ENCODE peak calls at places on chromosomes 2 and 18, in seven cellular contexts. One of them, this sample, is unnamed.

GRCh38 chr2:39050109-39050508 is 70.7 kb downstream of the SOS1 start:
- DNase-seq in NB4: no peak
- DNase-seq in GM12865: no peak
- DNase-seq in prostate gland: no peak
- DNase-seq in choroid plexus epithelial cell: peak; percentile 10
- DNase-seq in endodermal cell: no peak
- DNase-seq in tibial nerve: no peak
- DNase-seq in this sample: no peak

GRCh38 chr18:10239138-10239537 is 215.3 kb upstream of the APCDD1 start:
- DNase-seq in prostate gland: peak; percentile 19
- DNase-seq in GM12865: no peak
- DNase-seq in choroid plexus epithelial cell: peak; percentile 71
- DNase-seq in endodermal cell: no peak
- DNase-seq in tibial nerve: peak; percentile 75
- DNase-seq in NB4: no peak
- DNase-seq in this sample: no peak

GRCh38 chr2:134693359-134694330 is 25.2 kb downstream of the TMEM163 start:
- DNase-seq in NB4: no peak
- DNase-seq in prostate gland: no peak
- DNase-seq in tibial nerve: no peak
- DNase-seq in choroid plexus epithelial cell: no peak
- DNase-seq in endodermal cell: no peak
- DNase-seq in GM12865: no peak
- DNase-seq in this sample: no peak

GRCh38 chr2:223970343-223971128 is 13.3 kb downstream of the MRPL44 start:
- DNase-seq in endodermal cell: peak; percentile 73
- DNase-seq in GM12865: peak; percentile 67
- DNase-seq in NB4: peak; percentile 74
- DNase-seq in prostate gland: peak; percentile 46
- DNase-seq in choroid plexus epithelial cell: peak; percentile 75
- DNase-seq in tibial nerve: peak; percentile 89
- DNase-seq in this sample: no peak

GRCh38 chr2:229586746-229587705 is 127.3 kb downstream of the DNER start:
- DNase-seq in tibial nerve: peak; percentile 78
- DNase-seq in endodermal cell: peak; percentile 96
- DNase-seq in choroid plexus epithelial cell: peak; percentile 89
- DNase-seq in prostate gland: peak; percentile 67
- DNase-seq in GM12865: peak; percentile 50
- DNase-seq in NB4: peak; percentile 62
- DNase-seq in this sample: peak; percentile 6

GRCh38 chr18:57666818-57667497 is 45.3 kb upstream of the NARS1 start:
- DNase-seq in endodermal cell: no peak
- DNase-seq in GM12865: no peak
- DNase-seq in prostate gland: no peak
- DNase-seq in NB4: peak; percentile 93
- DNase-seq in tibial nerve: peak; percentile 36
- DNase-seq in choroid plexus epithelial cell: peak; percentile 83
- DNase-seq in this sample: no peak

GRCh38 chr18:60022671-60023276 is 123.0 kb downstream of the PMAIP1 start:
- DNase-seq in choroid plexus epithelial cell: no peak
- DNase-seq in tibial nerve: no peak
- DNase-seq in prostate gland: no peak
- DNase-seq in GM12865: peak; percentile 47
- DNase-seq in endodermal cell: no peak
- DNase-seq in NB4: no peak
- DNase-seq in this sample: no peak

GRCh38 chr2:24908316-24908937 is 11.6 kb downstream of the ADCY3 start:
- DNase-seq in tibial nerve: no peak
- DNase-seq in NB4: no peak
- DNase-seq in endodermal cell: peak; percentile 23
- DNase-seq in choroid plexus epithelial cell: no peak
- DNase-seq in prostate gland: no peak
- DNase-seq in GM12865: no peak
- DNase-seq in this sample: no peak

GRCh38 chr2:230564805-230565779 is 147.6 kb upstream of the CAB39 start:
- DNase-seq in NB4: peak; percentile 71
- DNase-seq in choroid plexus epithelial cell: peak; percentile 68
- DNase-seq in GM12865: peak; percentile 58
- DNase-seq in endodermal cell: no peak
- DNase-seq in tibial nerve: no peak
- DNase-seq in prostate gland: no peak
- DNase-seq in this sample: no peak

GRCh38 chr18:59799383-59800015 is 100.3 kb upstream of the PMAIP1 start:
- DNase-seq in prostate gland: no peak
- DNase-seq in tibial nerve: no peak
- DNase-seq in NB4: no peak
- DNase-seq in choroid plexus epithelial cell: peak; percentile 61
- DNase-seq in GM12865: no peak
- DNase-seq in endodermal cell: no peak
- DNase-seq in this sample: no peak

GRCh38 chr2:165691615-165692014 is 102.4 kb downstream of the GALNT3 start:
- DNase-seq in tibial nerve: no peak
- DNase-seq in endodermal cell: peak; percentile 87
- DNase-seq in NB4: no peak
- DNase-seq in GM12865: no peak
- DNase-seq in prostate gland: no peak
- DNase-seq in choroid plexus epithelial cell: peak; percentile 59
- DNase-seq in this sample: no peak

GRCh38 chr2:160054984-160055725 is 7.3 kb downstream of the PLA2R1 start:
- DNase-seq in NB4: no peak
- DNase-seq in prostate gland: no peak
- DNase-seq in GM12865: no peak
- DNase-seq in endodermal cell: peak; percentile 70
- DNase-seq in tibial nerve: no peak
- DNase-seq in choroid plexus epithelial cell: peak; percentile 64
- DNase-seq in this sample: no peak

GRCh38 chr2:237934186-237934585 is 32.6 kb upstream of the UBE2F start:
- DNase-seq in GM12865: no peak
- DNase-seq in tibial nerve: no peak
- DNase-seq in prostate gland: no peak
- DNase-seq in choroid plexus epithelial cell: no peak
- DNase-seq in endodermal cell: no peak
- DNase-seq in NB4: no peak
- DNase-seq in this sample: no peak

GRCh38 chr2:206260427-206261012 is 13.9 kb upstream of the ZDBF2 start:
- DNase-seq in tibial nerve: peak; percentile 15
- DNase-seq in endodermal cell: no peak
- DNase-seq in NB4: peak; percentile 31
- DNase-seq in GM12865: peak; percentile 48
- DNase-seq in prostate gland: no peak
- DNase-seq in choroid plexus epithelial cell: peak; percentile 71
- DNase-seq in this sample: no peak

GRCh38 chr2:240326246-240326645 is 109.2 kb upstream of the GPC1 start:
- DNase-seq in NB4: no peak
- DNase-seq in choroid plexus epithelial cell: peak; percentile 13
- DNase-seq in tibial nerve: no peak
- DNase-seq in prostate gland: no peak
- DNase-seq in GM12865: no peak
- DNase-seq in endodermal cell: peak; percentile 48
- DNase-seq in this sample: no peak

GRCh38 chr2:56244911-56245530 is 61.2 kb downstream of the CCDC85A start:
- DNase-seq in tibial nerve: no peak
- DNase-seq in NB4: no peak
- DNase-seq in prostate gland: no peak
- DNase-seq in endodermal cell: no peak
- DNase-seq in GM12865: no peak
- DNase-seq in choroid plexus epithelial cell: no peak
- DNase-seq in this sample: no peak

GRCh38 chr2:75344146-75344545 is 144.8 kb upstream of the TACR1 start:
- DNase-seq in tibial nerve: no peak
- DNase-seq in GM12865: no peak
- DNase-seq in prostate gland: no peak
- DNase-seq in choroid plexus epithelial cell: no peak
- DNase-seq in endodermal cell: no peak
- DNase-seq in NB4: no peak
- DNase-seq in this sample: no peak
- TF ChIP-seq CTCF in tibial nerve: no peak
- TF ChIP-seq CTCF in GM12865: no peak
- TF ChIP-seq CTCF in prostate gland: no peak
- TF ChIP-seq CTCF in choroid plexus epithelial cell: no peak
- TF ChIP-seq CTCF in endodermal cell: no peak
- TF ChIP-seq CTCF in NB4: no peak
- TF ChIP-seq CTCF in this sample: no peak

GRCh38 chr2:131035826-131036231 is 57.4 kb downstream of the FAM168B start:
- DNase-seq in choroid plexus epithelial cell: no peak
- DNase-seq in GM12865: no peak
- DNase-seq in prostate gland: no peak
- DNase-seq in tibial nerve: no peak
- DNase-seq in NB4: no peak
- DNase-seq in endodermal cell: peak; percentile 65
- DNase-seq in this sample: no peak

GRCh38 chr2:131036269-131036668 is 57.0 kb downstream of the FAM168B start:
- DNase-seq in tibial nerve: no peak
- DNase-seq in endodermal cell: peak; percentile 80
- DNase-seq in prostate gland: no peak
- DNase-seq in choroid plexus epithelial cell: no peak
- DNase-seq in NB4: no peak
- DNase-seq in GM12865: no peak
- DNase-seq in this sample: no peak

GRCh38 chr2:131033786-131034121 is 59.5 kb downstream of the FAM168B start:
- DNase-seq in endodermal cell: peak; percentile 17
- DNase-seq in choroid plexus epithelial cell: no peak
- DNase-seq in GM12865: no peak
- DNase-seq in prostate gland: no peak
- DNase-seq in tibial nerve: no peak
- DNase-seq in NB4: no peak
- DNase-seq in this sample: no peak

GRCh38 chr2:131035112-131035825 is 58.0 kb downstream of the FAM168B start:
- DNase-seq in choroid plexus epithelial cell: no peak
- DNase-seq in tibial nerve: no peak
- DNase-seq in endodermal cell: peak; percentile 74
- DNase-seq in GM12865: no peak
- DNase-seq in NB4: no peak
- DNase-seq in prostate gland: no peak
- DNase-seq in this sample: no peak

DNA sequence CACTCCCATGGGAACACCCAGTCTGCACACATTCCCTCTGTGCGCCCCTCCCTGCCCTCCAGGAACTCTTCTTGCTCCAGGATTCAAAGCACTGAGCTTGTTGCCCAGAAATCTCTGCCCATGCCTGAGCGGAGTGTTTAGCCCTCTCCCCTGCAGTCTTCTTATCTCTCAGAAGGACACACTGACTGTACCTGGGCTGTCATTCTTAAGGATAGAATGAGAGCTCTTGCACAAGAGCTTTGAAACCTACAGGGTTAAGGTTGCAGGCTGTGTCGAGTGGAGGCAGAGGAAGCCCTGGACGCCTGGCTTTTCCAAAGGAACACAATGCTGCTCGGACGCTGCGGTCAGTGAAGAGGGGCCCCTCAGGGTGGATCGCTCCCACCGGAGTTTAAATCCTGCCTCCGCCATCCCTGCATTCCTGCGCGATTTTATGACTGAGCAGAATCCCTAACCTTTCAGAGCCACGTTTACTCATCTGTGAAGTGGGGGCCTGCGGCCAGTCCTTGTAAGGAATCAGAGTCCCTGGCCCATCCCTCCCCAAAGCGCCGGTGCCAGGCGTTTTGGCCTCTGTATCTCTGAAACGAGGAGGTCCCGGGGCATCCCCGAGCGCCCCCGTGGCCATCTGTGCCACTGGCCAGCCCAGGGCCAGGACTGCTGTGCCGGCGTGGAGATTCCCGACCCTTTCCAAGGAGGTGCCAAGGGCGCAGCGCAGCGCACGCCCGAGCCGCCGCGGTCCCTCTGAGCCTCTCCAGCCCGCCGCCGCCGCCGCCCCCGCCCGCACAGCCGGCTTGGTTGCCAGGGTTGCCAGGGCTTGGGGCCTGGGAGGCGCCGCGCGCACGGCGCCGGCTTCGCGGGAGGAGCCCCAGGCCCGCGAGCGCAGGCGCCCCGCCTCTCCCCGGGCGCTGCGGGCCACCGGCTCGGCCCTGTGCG is 58.9 kb downstream of the FAM168B start:
- DNase-seq in choroid plexus epithelial cell: peak; percentile 12
- DNase-seq in endodermal cell: peak; percentile 82
- DNase-seq in GM12865: no peak
- DNase-seq in tibial nerve: no peak
- DNase-seq in NB4: no peak
- DNase-seq in prostate gland: no peak
- DNase-seq in this sample: no peak
- H3K4me3 ChIP-seq in choroid plexus epithelial cell: peak overlapping the region; percentile 46
- H3K4me3 ChIP-seq in endodermal cell: peak overlapping the region; percentile 60
- H3K4me3 ChIP-seq in GM12865: no peak overlapping the region
- H3K4me3 ChIP-seq in tibial nerve: peak overlapping the region; percentile 35
- H3K4me3 ChIP-seq in NB4: no peak overlapping the region
- H3K4me3 ChIP-seq in prostate gland: peak overlapping the region; percentile 41
- H3K4me3 ChIP-seq in this sample: no peak overlapping the region

DNA sequence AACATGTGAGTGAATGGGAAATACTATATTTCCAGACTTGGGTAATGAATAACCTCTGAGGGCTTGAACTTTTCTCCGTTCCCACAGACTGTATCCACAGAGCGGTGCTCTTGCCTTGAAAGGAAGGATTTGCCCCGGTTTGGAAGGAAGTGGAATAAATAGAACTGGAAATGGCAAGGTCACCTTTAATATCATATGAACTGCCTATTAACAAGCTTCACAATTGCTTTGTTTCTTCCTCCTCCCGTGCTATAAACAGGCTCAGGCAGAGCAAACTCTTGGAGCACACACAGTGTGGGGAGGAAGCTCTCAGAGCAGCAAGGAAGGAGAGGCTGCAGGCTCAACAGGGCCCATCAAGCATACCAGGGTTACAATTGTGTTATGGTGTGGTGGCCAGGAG is 28.5 kb upstream of the DARS1 start:
- DNase-seq in tibial nerve: no peak
- DNase-seq in NB4: peak; percentile 41
- DNase-seq in prostate gland: no peak
- DNase-seq in endodermal cell: no peak
- DNase-seq in choroid plexus epithelial cell: no peak
- DNase-seq in GM12865: no peak
- DNase-seq in this sample: no peak
- TF ChIP-seq CTCF in tibial nerve: no peak
- TF ChIP-seq CTCF in NB4: no peak
- TF ChIP-seq CTCF in prostate gland: no peak
- TF ChIP-seq CTCF in endodermal cell: no peak
- TF ChIP-seq CTCF in choroid plexus epithelial cell: no peak
- TF ChIP-seq CTCF in GM12865: no peak
- TF ChIP-seq CTCF in this sample: no peak

GRCh38 chr2:9782197-9782719 is 61.0 kb upstream of the TAF1B start:
- DNase-seq in endodermal cell: no peak
- DNase-seq in tibial nerve: no peak
- DNase-seq in GM12865: peak; percentile 72
- DNase-seq in choroid plexus epithelial cell: no peak
- DNase-seq in NB4: no peak
- DNase-seq in prostate gland: peak; percentile 44
- DNase-seq in this sample: no peak

GRCh38 chr2:9779572-9780264 is 63.6 kb upstream of the TAF1B start:
- DNase-seq in NB4: peak; percentile 65
- DNase-seq in GM12865: peak; percentile 52
- DNase-seq in tibial nerve: no peak
- DNase-seq in endodermal cell: peak; percentile 48
- DNase-seq in prostate gland: no peak
- DNase-seq in choroid plexus epithelial cell: no peak
- DNase-seq in this sample: no peak

GRCh38 chr2:9781252-9781651 is 62.0 kb upstream of the TAF1B start:
- DNase-seq in NB4: no peak
- DNase-seq in prostate gland: peak; percentile 59
- DNase-seq in GM12865: no peak
- DNase-seq in tibial nerve: no peak
- DNase-seq in choroid plexus epithelial cell: no peak
- DNase-seq in endodermal cell: no peak
- DNase-seq in this sample: no peak

GRCh38 chr2:9778471-9779402 is 64.5 kb upstream of the TAF1B start:
- DNase-seq in NB4: no peak
- DNase-seq in GM12865: no peak
- DNase-seq in tibial nerve: no peak
- DNase-seq in endodermal cell: peak; percentile 40
- DNase-seq in choroid plexus epithelial cell: no peak
- DNase-seq in prostate gland: no peak
- DNase-seq in this sample: no peak

GRCh38 chr2:9780368-9781130 is 62.7 kb upstream of the TAF1B start:
- DNase-seq in tibial nerve: no peak
- DNase-seq in GM12865: peak; percentile 43
- DNase-seq in choroid plexus epithelial cell: no peak
- DNase-seq in endodermal cell: no peak
- DNase-seq in prostate gland: no peak
- DNase-seq in NB4: peak; percentile 89
- DNase-seq in this sample: no peak
- H3K4me3 ChIP-seq in tibial nerve: no peak overlapping the region
- H3K4me3 ChIP-seq in GM12865: no peak overlapping the region
- H3K4me3 ChIP-seq in choroid plexus epithelial cell: no peak overlapping the region
- H3K4me3 ChIP-seq in endodermal cell: no peak overlapping the region
- H3K4me3 ChIP-seq in prostate gland: no peak overlapping the region
- H3K4me3 ChIP-seq in NB4: peak overlapping the region; percentile 0
- H3K4me3 ChIP-seq in this sample: no peak overlapping the region

This sample was measured in LNCaP clone FGC.